ENCODE peak calls at places on chromosomes 5 and 9, in six cellular contexts. X, Q, M, W, G and H are unnamed samples.

GRCh38 chr9:83432104-83432627 is 106.0 kb downstream of the FRMD3 start:
- DNase-seq in X (no peak), Q (no peak), M (no peak), W (peak; percentile 56), G (peak; percentile 73), H (peak; percentile 13)

GRCh38 chr5:112669328-112669963 is 68.2 kb upstream of the APC start:
- DNase-seq in X (no peak), Q (no peak), M (no peak), W (no peak), G (no peak), H (no peak)

GRCh38 chr5:138460032-138460693 is 5.1 kb upstream of the EGR1 start:
- DNase-seq in X (no peak), Q (no peak), M (no peak), W (no peak), G (no peak), H (no peak)

GRCh38 chr9:33719581-33720374 is 75.6 kb upstream of the PRSS3 start:
- DNase-seq in X (peak; percentile 35), Q (no peak), M (no peak), W (peak; percentile 43), G (no peak), H (peak; percentile 55)

GRCh38 chr9:123997665-123998277 is 13.8 kb upstream of the LHX2 start:
- DNase-seq in X (peak; percentile 62), Q (peak; percentile 62), M (peak; percentile 5), W (peak; percentile 43), G (no peak), H (peak; percentile 69)

GRCh38 chr9:1005043-1005667 is 28.7 kb downstream of the DMRT3 start:
- DNase-seq in X (peak; percentile 46), Q (peak; percentile 69), M (peak; percentile 13), W (peak; percentile 77), G (no peak), H (no peak)

GRCh38 chr9:129052592-129052991 is 16.2 kb downstream of the MIGA2 start:
- DNase-seq in X (no peak), Q (peak; percentile 85), M (no peak), W (peak; percentile 93), G (no peak), H (no peak)

GRCh38 chr5:53362521-53362941 is 117.9 kb upstream of the FST start:
- DNase-seq in X (no peak), Q (peak; percentile 99), M (peak; percentile 89), W (peak; percentile 87), G (no peak), H (no peak)

GRCh38 chr5:125484272-125485002 is 738.0 kb upstream of the ZNF608 start:
- DNase-seq in X (no peak), Q (peak; percentile 90), M (peak; percentile 90), W (peak; percentile 97), G (peak; percentile 72), H (peak; percentile 28)

GRCh38 chr5:170159101-170159698 is 53.5 kb downstream of the FOXI1 start:
- DNase-seq in X (no peak), Q (peak; percentile 47), M (no peak), W (peak; percentile 47), G (no peak), H (no peak)

GRCh38 chr5:51604324-51604723 is 221.1 kb downstream of the ISL1 start:
- DNase-seq in X (no peak), Q (no peak), M (no peak), W (no peak), G (no peak), H (no peak)

GRCh38 chr9:123866497-123866896 is 63.4 kb downstream of the DENND1A start:
- DNase-seq in X (no peak), Q (no peak), M (no peak), W (no peak), G (no peak), H (no peak)

GRCh38 chr5:158840193-158840592 is 259.5 kb downstream of the EBF1 start:
- DNase-seq in X (no peak), Q (no peak), M (no peak), W (peak; percentile 73), G (no peak), H (no peak)

DNA sequence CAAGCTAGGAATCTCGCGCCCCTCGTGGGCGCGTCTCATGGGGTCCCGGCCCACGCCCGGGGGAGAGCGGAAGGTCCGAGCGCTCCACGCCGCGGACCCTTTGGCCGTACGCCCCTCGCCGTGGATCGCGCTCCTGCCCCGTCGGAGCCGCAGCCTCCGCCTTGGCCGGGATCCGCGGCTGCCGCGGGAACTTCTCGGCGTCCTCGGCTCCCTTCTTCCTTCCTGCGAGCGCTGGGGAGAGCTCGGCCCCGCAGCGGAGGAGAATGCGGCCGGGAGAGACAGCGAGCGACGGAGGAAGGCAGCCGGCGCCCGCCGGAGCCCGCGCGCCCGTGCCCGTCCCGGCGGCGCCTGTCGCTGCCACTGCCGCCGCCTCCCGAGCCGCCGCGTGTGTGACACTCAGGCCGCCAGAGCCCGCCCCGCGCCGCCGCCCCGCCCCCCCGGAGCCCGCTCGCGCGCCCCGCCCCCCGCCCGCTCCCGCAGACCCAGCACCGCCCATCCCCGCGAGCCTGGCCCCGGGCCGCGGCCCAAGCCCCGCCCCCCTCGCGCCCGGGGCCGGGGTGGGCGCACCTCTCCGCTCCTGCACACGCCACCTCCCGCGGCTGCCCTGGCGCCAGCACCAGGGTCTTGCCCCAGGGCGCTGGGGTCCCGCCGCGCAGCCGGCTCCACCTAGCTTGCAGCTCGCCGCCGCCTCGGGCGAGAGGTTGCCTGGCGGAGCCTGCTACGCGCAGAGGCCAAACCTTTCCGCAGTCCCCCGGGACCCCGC is at the start of gene SHB:
- DNase-seq in X (peak; percentile 97), Q (no peak), M (no peak), W (peak; percentile 53), G (peak; percentile 75), H (peak; percentile 88)
- TF ChIP-seq CTCF in X (no peak), Q (no peak), M (no peak), W (no peak), G (peak; percentile 23), H (no peak)

GRCh38 chr5:122352331-122352730 is 40.3 kb downstream of the SNCAIP start:
- DNase-seq in X (no peak), Q (no peak), M (no peak), W (peak; percentile 17), G (no peak), H (no peak)
- TF ChIP-seq CTCF in X (no peak), Q (no peak), M (no peak), W (no peak), G (no peak), H (no peak)

DNA sequence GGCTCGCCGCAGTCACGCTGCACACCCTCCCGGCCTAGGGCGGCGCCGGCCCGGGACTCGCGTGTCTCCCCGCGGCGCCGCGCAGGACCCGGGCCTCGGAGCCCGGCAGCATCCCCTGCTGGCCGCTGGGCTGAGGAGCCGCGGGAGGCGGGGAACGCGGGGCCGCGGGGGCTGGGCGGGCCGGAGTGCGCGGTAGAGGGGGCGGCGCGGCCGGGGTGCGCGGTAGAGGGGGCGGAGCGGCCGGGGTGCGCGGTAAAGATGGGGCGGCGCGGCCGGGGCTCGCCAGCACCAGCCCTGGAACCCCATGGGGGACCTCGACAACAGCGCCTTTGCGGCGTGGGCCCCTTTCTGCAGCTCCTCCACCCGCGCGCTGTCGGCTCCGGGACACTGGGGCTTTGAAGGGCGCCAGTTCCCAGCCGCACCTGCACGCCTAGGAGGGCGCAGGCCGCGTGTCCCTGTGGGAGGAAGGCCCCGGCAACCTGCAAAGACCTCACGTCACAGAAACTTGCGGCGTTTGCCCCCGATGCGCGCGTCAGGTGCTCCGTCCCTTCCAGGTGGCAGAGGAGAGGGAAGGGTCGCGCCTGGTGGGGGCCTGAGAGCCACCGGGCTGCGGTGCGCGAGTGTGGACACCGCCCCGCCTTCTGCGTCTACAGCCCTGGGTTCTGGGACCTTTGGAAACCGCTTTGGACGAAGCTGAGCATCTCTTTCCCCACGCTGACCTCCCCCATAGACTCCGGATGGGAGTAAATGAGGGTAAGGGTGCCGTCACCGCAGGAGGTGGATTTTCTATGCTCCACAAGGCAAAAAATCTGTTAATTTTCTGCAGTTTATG is 49.6 kb downstream of the NSUN2 start:
- DNase-seq in X (peak; percentile 74), Q (no peak), M (no peak), W (no peak), G (peak; percentile 53), H (peak; percentile 79)
- TF ChIP-seq CTCF in X (peak; percentile 28), Q (peak; percentile 28), M (no peak), W (no peak), G (peak; percentile 53), H (no peak)

GRCh38 chr9:37297592-37297991 is 124.9 kb upstream of the GRHPR start:
- DNase-seq in X (no peak), Q (no peak), M (no peak), W (no peak), G (no peak), H (no peak)

GRCh38 chr9:37295178-37295577 is 127.3 kb upstream of the GRHPR start:
- DNase-seq in X (no peak), Q (no peak), M (no peak), W (no peak), G (no peak), H (no peak)

GRCh38 chr9:37293664-37294524 is 128.6 kb upstream of the GRHPR start:
- DNase-seq in X (peak; percentile 29), Q (peak; percentile 57), M (no peak), W (no peak), G (no peak), H (no peak)

GRCh38 chr9:37292896-37293295 is 129.6 kb upstream of the GRHPR start:
- DNase-seq in X (no peak), Q (peak; percentile 66), M (no peak), W (no peak), G (no peak), H (no peak)

DNA sequence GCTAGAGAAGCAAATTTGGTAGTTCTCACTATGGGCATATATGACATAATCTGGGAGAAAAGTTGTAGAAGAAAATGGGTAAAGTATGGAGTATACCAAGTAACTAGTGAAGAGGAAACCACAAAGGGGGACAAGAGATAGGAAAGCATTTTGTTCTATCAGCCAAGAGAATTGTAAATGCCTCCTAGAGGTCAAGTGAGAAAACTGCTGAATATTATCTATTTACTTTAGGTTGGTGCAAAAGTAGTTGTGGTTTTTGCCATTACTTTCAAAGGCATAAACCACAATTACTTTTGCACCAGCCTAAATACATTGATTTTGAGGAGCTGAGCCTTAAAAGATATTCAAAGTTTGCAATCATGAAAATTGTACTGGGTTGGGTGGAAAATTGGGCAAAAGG is 126.7 kb upstream of the GRHPR start:
- DNase-seq in X (no peak), Q (no peak), M (no peak), W (no peak), G (no peak), H (no peak)
- TF ChIP-seq CTCF in X (peak; percentile 38), Q (peak; percentile 26), M (peak; percentile 37), W (no peak), G (no peak), H (peak; percentile 16)